ENCODE peak calls at places on chromosomes 16 and 17, in eight cellular contexts. R, W, Q, L, D, N, T and M are unnamed samples.
A peak's percentile ranks its signal among the peaks of the same experiment; 100 is the strongest.

GRCh38 chr17:74156878-74157277 is 46.6 kb upstream of the RPL38 start:
- DNase-seq in R (no peak), W (no peak), Q (no peak), L (no peak), D (no peak), N (no peak), T (no peak), M (no peak)

GRCh38 chr16:84049403-84050060 is 6.9 kb upstream of the SLC38A8 start:
- DNase-seq in R (no peak), W (no peak), Q (no peak), L (no peak), D (no peak), N (no peak), T (no peak), M (no peak)

GRCh38 chr17:78429618-78429995 is 51.2 kb downstream of the PGS1 start:
- DNase-seq in R (no peak), W (no peak), Q (no peak), L (no peak), D (no peak), N (no peak), T (no peak), M (no peak)

GRCh38 chr16:89358030-89359005 is 132.0 kb downstream of the ANKRD11 start:
- DNase-seq in R (no peak), W (no peak), Q (no peak), L (no peak), D (no peak), N (no peak), T (no peak), M (no peak)

GRCh38 chr17:70132505-70132904 is 36.8 kb upstream of the KCNJ2 start:
- DNase-seq in R (no peak), W (no peak), Q (no peak), L (no peak), D (no peak), N (no peak), T (no peak), M (no peak)

GRCh38 chr16:84518804-84519341 is 14.4 kb upstream of the MEAK7 start:
- DNase-seq in R (no peak), W (no peak), Q (no peak), L (no peak), D (no peak), N (no peak), T (no peak), M (no peak)

GRCh38 chr17:81523139-81524062 is 4.8 kb upstream of the FSCN2 start:
- DNase-seq in R (no peak), W (no peak), Q (no peak), L (no peak), D (peak; percentile 74), N (peak; percentile 21), T (peak; percentile 45), M (no peak)

GRCh38 chr17:5631958-5632357 is 47.6 kb upstream of the NLRP1 start:
- DNase-seq in R (no peak), W (no peak), Q (no peak), L (no peak), D (no peak), N (no peak), T (no peak), M (no peak)

GRCh38 chr17:16943541-16944333 is 28.2 kb downstream of the TNFRSF13B start:
- DNase-seq in R (no peak), W (no peak), Q (no peak), L (no peak), D (peak; percentile 11), N (no peak), T (no peak), M (no peak)

GRCh38 chr17:27354491-27355081 is 60.7 kb downstream of the WSB1 start:
- DNase-seq in R (no peak), W (no peak), Q (no peak), L (no peak), D (no peak), N (no peak), T (no peak), M (no peak)

GRCh38 chr17:43558805-43559160 is 12.6 kb upstream of the ETV4 start:
- DNase-seq in R (no peak), W (no peak), Q (no peak), L (no peak), D (no peak), N (no peak), T (no peak), M (no peak)

GRCh38 chr17:76751416-76751993 is 13.6 kb downstream of the MFSD11 start:
- DNase-seq in R (no peak), W (no peak), Q (no peak), L (no peak), D (no peak), N (no peak), T (no peak), M (no peak)

GRCh38 chr17:75013077-75013391 is 564 bp downstream of the MRPL58 start:
- DNase-seq in R (no peak), W (no peak), Q (no peak), L (no peak), D (no peak), N (no peak), T (no peak), M (no peak)

GRCh38 chr17:72426321-72426720 is 305.5 kb downstream of the SOX9 start:
- DNase-seq in R (no peak), W (no peak), Q (no peak), L (no peak), D (no peak), N (no peak), T (no peak), M (no peak)

GRCh38 chr17:71247455-71248015 is 873.3 kb upstream of the SOX9 start:
- DNase-seq in R (no peak), W (no peak), Q (no peak), L (no peak), D (no peak), N (no peak), T (no peak), M (no peak)

GRCh38 chr17:9427460-9428315 is 147.9 kb downstream of the STX8 start:
- DNase-seq in R (no peak), W (no peak), Q (no peak), L (no peak), D (no peak), N (peak; percentile 41), T (no peak), M (no peak)

GRCh38 chr17:72846399-72846798 is 246.1 kb downstream of the SLC39A11 start:
- DNase-seq in R (no peak), W (no peak), Q (no peak), L (no peak), D (no peak), N (no peak), T (no peak), M (no peak)

GRCh38 chr16:68910051-68910450 is 66.7 kb downstream of the TANGO6 start:
- DNase-seq in R (no peak), W (no peak), Q (no peak), L (peak; percentile 72), D (no peak), N (no peak), T (no peak), M (no peak)

GRCh38 chr16:84138824-84139627 is 6.0 kb downstream of the HSDL1 start:
- DNase-seq in R (peak; percentile 55), W (peak; percentile 19), Q (peak; percentile 49), L (no peak), D (peak; percentile 37), N (peak; percentile 52), T (no peak), M (no peak)

DNA sequence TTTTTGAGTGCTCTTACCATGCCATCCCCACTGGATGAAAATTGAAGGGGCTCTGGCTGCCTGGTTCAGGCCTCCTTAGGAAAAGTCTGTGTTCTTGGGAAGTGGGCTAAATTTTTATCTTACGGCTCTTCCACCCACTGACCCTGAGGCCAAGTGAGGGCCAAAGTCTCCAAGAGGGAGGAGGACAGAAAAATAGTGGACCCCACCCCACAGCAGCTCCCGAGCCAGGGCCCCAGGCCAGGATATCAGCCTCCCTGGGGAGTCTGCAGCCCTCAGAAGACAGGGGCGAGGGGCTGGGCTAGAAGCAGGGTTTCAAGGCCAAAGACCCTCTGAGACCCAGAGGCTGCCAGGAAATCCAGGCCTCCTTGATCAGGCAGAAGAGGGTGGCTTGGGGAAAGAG is 156.2 kb downstream of the ZNF423 start:
- DNase-seq in R (no peak), W (no peak), Q (no peak), L (no peak), D (no peak), N (no peak), T (no peak), M (no peak)
- H3K4me3 ChIP-seq in R (no peak overlapping the region), W (no peak overlapping the region), Q (no peak overlapping the region), L (no peak overlapping the region), D (no peak overlapping the region), N (no peak overlapping the region), T (no peak overlapping the region), M (no peak overlapping the region)

GRCh38 chr17:18987230-18987610 is 17.3 kb downstream of the FAM83G start:
- DNase-seq in R (no peak), W (no peak), Q (no peak), L (no peak), D (no peak), N (no peak), T (no peak), M (no peak)
- TF ChIP-seq CTCF in R (no peak), W (no peak), Q (no peak), L (no peak), D (no peak), N (no peak), T (no peak), M (no peak)

GRCh38 chr17:40347319-40348135 is 17.0 kb downstream of the GJD3 start:
- DNase-seq in R (no peak), W (no peak), Q (no peak), L (no peak), D (no peak), N (no peak), T (no peak), M (no peak)

GRCh38 chr17:40345161-40346034 is 19.1 kb downstream of the GJD3 start:
- DNase-seq in R (peak; percentile 61), W (peak; percentile 64), Q (peak; percentile 38), L (peak; percentile 74), D (peak; percentile 70), N (peak; percentile 51), T (no peak), M (no peak)

GRCh38 chr17:40346768-40347154 is 17.8 kb downstream of the GJD3 start:
- DNase-seq in R (no peak), W (no peak), Q (no peak), L (no peak), D (no peak), N (no peak), T (no peak), M (no peak)

GRCh38 chr17:40344321-40345160 is 20.0 kb downstream of the GJD3 start:
- DNase-seq in R (peak; percentile 17), W (no peak), Q (no peak), L (no peak), D (no peak), N (no peak), T (no peak), M (no peak)

GRCh38 chr17:40346061-40346767 is 18.3 kb downstream of the GJD3 start:
- DNase-seq in R (no peak), W (no peak), Q (no peak), L (no peak), D (no peak), N (no peak), T (no peak), M (no peak)
- H3K4me3 ChIP-seq in R (no peak overlapping the region), W (peak overlapping the region; percentile 36), Q (no peak overlapping the region), L (no peak overlapping the region), D (peak overlapping the region; percentile 79), N (peak overlapping the region; percentile 82), T (peak overlapping the region; percentile 47), M (no peak overlapping the region)

DNA sequence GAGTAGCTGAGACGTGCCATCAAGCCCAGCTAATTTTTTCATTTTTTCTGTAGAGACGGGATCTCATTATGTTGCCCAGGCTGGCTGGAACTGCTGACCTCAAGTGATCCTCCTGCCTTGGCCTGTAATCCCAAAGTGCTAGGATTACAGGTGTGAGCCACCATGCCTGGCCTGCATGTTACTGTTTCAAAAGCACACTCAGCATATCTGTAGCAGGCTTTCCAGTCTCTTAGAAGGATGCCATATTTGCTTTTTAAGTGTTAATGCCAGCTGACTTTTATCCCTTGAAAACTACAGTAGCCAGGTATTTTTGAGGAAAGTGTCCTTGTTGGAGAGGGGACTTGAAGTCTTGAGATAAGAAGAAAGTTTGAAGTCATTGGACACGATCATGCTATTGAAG is 15.3 kb upstream of the SPAG9 start:
- DNase-seq in R (no peak), W (no peak), Q (no peak), L (no peak), D (no peak), N (no peak), T (no peak), M (no peak)
- TF ChIP-seq CTCF in R (no peak), W (no peak), Q (no peak), L (no peak), D (no peak), N (no peak), T (no peak), M (no peak)